ENCODE peak calls at places on chromosome 4, in seven cellular contexts. Y is PC-3, D is body of pancreas, F is tibial nerve, B is K562, Q is heart left ventricle, W is aorta. N is an unnamed sample.

GRCh38 chr4:76224193-76224592 is 10.6 kb upstream of the SCARB2 start:
- DNase-seq in Y (no peak), Q (no peak), F (no peak), B (no peak), W (no peak), D (no peak), N (no peak)

GRCh38 chr4:88102029-88102428 is 56.4 kb downstream of the ABCG2 start:
- DNase-seq in Y (no peak), W (no peak), Q (no peak), F (no peak), D (no peak), B (no peak), N (no peak)

GRCh38 chr4:5127556-5127955 is 76.3 kb downstream of the STK32B start:
- DNase-seq in D (no peak), W (no peak), F (no peak), B (no peak), Q (no peak), Y (no peak), N (no peak)

GRCh38 chr4:18388029-18388428 is 366.5 kb upstream of the LCORL start:
- DNase-seq in B (no peak), Y (no peak), W (no peak), D (no peak), F (no peak), Q (no peak), N (no peak)

GRCh38 chr4:158671915-158672806 is at the start of gene ETFDH:
- DNase-seq in F (peak; percentile 97), D (peak; percentile 99), B (peak; percentile 99), Y (peak; percentile 96), Q (peak; percentile 100), W (peak; percentile 100), N (peak; percentile 98)

GRCh38 chr4:37715889-37716402 is 29.8 kb upstream of the RELL1 start:
- DNase-seq in Y (peak; percentile 3), Q (no peak), B (no peak), W (no peak), D (peak; percentile 53), F (no peak), N (no peak)

GRCh38 chr4:81723927-81724587 is 252.3 kb upstream of the RASGEF1B start:
- DNase-seq in Y (no peak), D (peak; percentile 42), W (no peak), Q (peak; percentile 38), B (no peak), F (peak; percentile 24), N (no peak)

GRCh38 chr4:79445371-79445781 is 37.3 kb upstream of the GK2 start:
- DNase-seq in W (no peak), B (no peak), D (no peak), Q (no peak), F (no peak), Y (no peak), N (no peak)

GRCh38 chr4:101355767-101356702 is 8.7 kb upstream of the PPP3CA start:
- DNase-seq in F (no peak), D (no peak), W (no peak), B (no peak), Q (no peak), Y (peak; percentile 83), N (no peak)

GRCh38 chr4:16884673-16885460 is 13.6 kb downstream of the LDB2 start:
- DNase-seq in Y (no peak), B (no peak), Q (no peak), D (no peak), F (no peak), W (no peak), N (no peak)

GRCh38 chr4:117783716-117784115 is 250.6 kb upstream of the NDST3 start:
- DNase-seq in B (no peak), D (no peak), W (no peak), F (no peak), Y (peak; percentile 39), Q (no peak), N (no peak)

GRCh38 chr4:7342581-7343352 is 92.0 kb downstream of the PSAPL1 start:
- DNase-seq in W (no peak), Q (no peak), Y (no peak), B (no peak), D (no peak), F (no peak), N (no peak)

GRCh38 chr4:114563536-114564315 is 34.9 kb upstream of the UGT8 start:
- DNase-seq in Y (peak; percentile 20), B (no peak), W (no peak), F (no peak), Q (no peak), D (no peak), N (no peak)

GRCh38 chr4:38128478-38129451 is 168.6 kb downstream of the PTTG2 start:
- DNase-seq in B (no peak), Y (peak; percentile 21), D (no peak), F (no peak), W (no peak), Q (peak; percentile 42), N (no peak)

GRCh38 chr4:54525602-54526001 is 132.2 kb upstream of the KIT start:
- DNase-seq in B (peak; percentile 19), Q (no peak), F (no peak), W (no peak), D (no peak), Y (peak; percentile 91), N (no peak)

GRCh38 chr4:24775209-24775608 is 20.2 kb upstream of the SOD3 start:
- DNase-seq in B (no peak), Q (no peak), F (no peak), D (no peak), Y (peak; percentile 48), W (no peak), N (no peak)

GRCh38 chr4:1767058-1767769 is 25.9 kb upstream of the FGFR3 start:
- DNase-seq in Y (no peak), F (no peak), Q (no peak), W (no peak), B (peak; percentile 56), D (peak; percentile 46), N (peak; percentile 76)

GRCh38 chr4:86130160-86130933 is 229.5 kb downstream of the MAPK10 start:
- DNase-seq in W (no peak), B (no peak), Q (no peak), D (no peak), F (no peak), Y (no peak), N (no peak)
- H3K4me1 ChIP-seq in W (no peaks in the 10 kb centered on the region), B (no peaks in the 10 kb centered on the region), Q (no peaks in the 10 kb centered on the region), D (no peaks in the 10 kb centered on the region), F (no peaks in the 10 kb centered on the region), Y (no peaks in the 10 kb centered on the region), N (peaks cover 2% of the 10 kb centered on the region)

DNA sequence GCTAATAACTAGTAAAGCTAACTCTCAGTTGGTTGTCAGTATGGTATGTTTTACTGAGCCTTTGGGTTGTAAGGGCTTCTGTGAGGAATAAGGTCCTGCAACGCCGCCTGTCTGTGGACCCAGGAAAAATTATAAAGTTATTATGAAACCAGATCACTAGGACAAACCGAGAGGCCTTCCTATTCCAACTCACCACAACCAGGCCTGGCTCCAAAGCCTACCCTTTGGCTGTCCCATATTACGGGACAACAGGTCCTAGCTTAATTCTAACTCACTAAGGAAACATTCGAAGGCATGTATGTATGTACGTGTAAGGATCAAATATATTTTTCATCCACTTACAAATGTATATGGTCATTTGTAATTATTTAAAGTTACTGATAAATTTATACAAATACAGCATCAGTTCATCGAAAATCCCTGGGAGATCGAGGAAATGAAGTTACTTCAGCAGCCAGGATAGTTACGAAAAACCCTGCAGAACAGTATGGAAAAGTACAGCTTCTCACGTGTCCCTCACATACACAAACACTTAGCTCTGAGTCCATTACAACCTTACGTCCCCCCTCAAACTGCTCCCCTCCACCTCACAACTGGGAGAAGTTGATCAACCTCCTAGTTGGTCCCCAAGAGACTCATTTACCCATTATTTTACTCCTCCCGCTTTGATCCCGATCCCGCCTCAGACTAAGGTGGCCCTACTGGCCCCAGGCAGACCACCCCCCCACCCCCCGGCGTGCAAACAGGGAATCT is 1.2 kb downstream of the ANKRD17 start:
- DNase-seq in Q (peak; percentile 72), Y (peak; percentile 89), B (peak; percentile 86), D (peak; percentile 80), W (peak; percentile 84), F (peak; percentile 60), N (peak; percentile 86)
- H3K4me1 ChIP-seq in Q (peaks cover 22% of the 10 kb centered on the region), Y (peaks cover 26% of the 10 kb centered on the region), B (no peaks in the 10 kb centered on the region), D (peaks cover 49% of the 10 kb centered on the region), W (peaks cover 4% of the 10 kb centered on the region), F (no peaks in the 10 kb centered on the region), N (peaks cover 25% of the 10 kb centered on the region)

GRCh38 chr4:106624674-106625073 is 256.1 kb upstream of the GIMD1 start:
- DNase-seq in F (no peak), Y (no peak), D (no peak), B (no peak), Q (no peak), W (no peak), N (no peak)

GRCh38 chr4:106628616-106629606 is 260.3 kb upstream of the GIMD1 start:
- DNase-seq in B (no peak), F (no peak), W (no peak), Y (no peak), D (no peak), Q (no peak), N (no peak)

DNA sequence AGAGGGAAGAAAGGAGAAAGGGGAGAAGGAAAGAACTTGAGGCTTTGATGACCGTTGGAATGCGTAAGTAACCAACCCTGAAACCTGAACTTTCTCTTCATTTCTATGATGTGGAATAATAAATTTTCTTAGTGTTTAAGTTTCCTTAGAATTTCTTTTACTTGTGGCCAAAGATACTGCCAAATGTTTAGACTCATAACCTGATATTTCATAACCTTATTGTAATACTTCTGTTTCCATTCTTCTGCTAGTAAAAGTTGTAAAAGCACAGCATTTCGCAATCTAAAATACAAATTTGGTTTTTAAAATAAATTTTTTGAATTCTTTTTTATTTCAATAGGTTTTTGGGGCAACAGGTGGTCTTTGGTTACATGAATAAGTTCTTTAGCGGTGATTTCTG is 258.5 kb upstream of the GIMD1 start:
- DNase-seq in W (no peak), B (no peak), Q (no peak), D (no peak), F (no peak), Y (no peak), N (no peak)
- H3K4me1 ChIP-seq in W (no peaks in the 10 kb centered on the region), B (no peaks in the 10 kb centered on the region), Q (no peaks in the 10 kb centered on the region), D (no peaks in the 10 kb centered on the region), F (no peaks in the 10 kb centered on the region), Y (no peaks in the 10 kb centered on the region), N (no peaks in the 10 kb centered on the region)

GRCh38 chr4:89298788-89299152 is 8.8 kb downstream of the GPRIN3 start:
- DNase-seq in D (no peak), W (no peak), Q (no peak), Y (peak; percentile 9), B (no peak), F (no peak), N (peak; percentile 44)
- H3K4me1 ChIP-seq in D (peaks cover 78% of the 10 kb centered on the region), W (no peaks in the 10 kb centered on the region), Q (peaks cover 5% of the 10 kb centered on the region), Y (no peaks in the 10 kb centered on the region), B (no peaks in the 10 kb centered on the region), F (no peaks in the 10 kb centered on the region), N (peaks cover 7% of the 10 kb centered on the region)

DNA sequence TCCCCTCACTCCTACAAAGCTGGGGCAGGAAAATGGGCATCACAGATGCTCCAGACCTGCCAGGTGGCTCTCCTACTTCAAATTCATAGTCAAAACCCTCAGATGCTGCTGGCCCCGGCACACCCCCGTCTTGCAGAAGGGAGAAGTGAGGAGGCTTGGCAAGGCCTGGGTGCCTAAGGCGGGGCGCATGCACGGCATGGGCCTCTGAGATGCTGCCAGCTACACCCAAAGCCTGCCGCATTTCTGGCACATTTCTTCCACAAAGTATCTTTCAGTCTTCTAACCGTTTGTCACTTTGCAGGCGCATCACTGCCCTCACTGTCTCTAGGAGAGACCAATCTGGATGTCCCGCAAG is 19.6 kb downstream of the WDR1 start:
- DNase-seq in W (no peak), Q (no peak), D (no peak), Y (no peak), F (no peak), B (no peak), N (no peak)
- H3K4me1 ChIP-seq in W (peaks cover 5% of the 10 kb centered on the region), Q (peaks cover 69% of the 10 kb centered on the region), D (peaks cover 7% of the 10 kb centered on the region), Y (peaks cover 45% of the 10 kb centered on the region), F (peaks cover 3% of the 10 kb centered on the region), B (peaks cover 12% of the 10 kb centered on the region), N (no peaks in the 10 kb centered on the region)

N was measured in HAP-1.